ENCODE peak calls at places on chromosomes 16 and 17, in six cellular contexts. One of them, this sample, is unnamed.

GRCh38 chr17:61583242-61583641 is 7.8 kb downstream of the NACA2 start:
- DNase-seq in activated CD8-positive, alpha-beta memory T cell treated with anti-CD3 and anti-CD28 coated beads for 24 hours: no peak
- DNase-seq in H1: no peak
- DNase-seq in anterior cingulate cortex: no peak
- DNase-seq in stimulated activated CD8-positive, alpha-beta memory T cell treated with anti-CD3 and anti-CD28 coated beads, Interleukin-15, amount 100 ng/mL, for 24 hours: no peak
- DNase-seq in GM12892: no peak
- DNase-seq in this sample: peak

GRCh38 chr16:66714659-66715307 is 18.2 kb upstream of the CMTM4 start:
- DNase-seq in activated CD8-positive, alpha-beta memory T cell treated with anti-CD3 and anti-CD28 coated beads for 24 hours: no peak
- DNase-seq in anterior cingulate cortex: no peak
- DNase-seq in stimulated activated CD8-positive, alpha-beta memory T cell treated with anti-CD3 and anti-CD28 coated beads, Interleukin-15, amount 100 ng/mL, for 24 hours: no peak
- DNase-seq in H1: no peak
- DNase-seq in GM12892: no peak
- DNase-seq in this sample: peak

GRCh38 chr17:66691644-66692500 is 143.0 kb upstream of the CACNG5 start:
- DNase-seq in activated CD8-positive, alpha-beta memory T cell treated with anti-CD3 and anti-CD28 coated beads for 24 hours: no peak
- DNase-seq in stimulated activated CD8-positive, alpha-beta memory T cell treated with anti-CD3 and anti-CD28 coated beads, Interleukin-15, amount 100 ng/mL, for 24 hours: no peak
- DNase-seq in H1: no peak
- DNase-seq in GM12892: no peak
- DNase-seq in anterior cingulate cortex: no peak
- DNase-seq in this sample: peak

GRCh38 chr17:75412455-75413317 is 7.2 kb upstream of the GRB2 start:
- DNase-seq in stimulated activated CD8-positive, alpha-beta memory T cell treated with anti-CD3 and anti-CD28 coated beads, Interleukin-15, amount 100 ng/mL, for 24 hours: no peak
- DNase-seq in anterior cingulate cortex: peak
- DNase-seq in H1: peak
- DNase-seq in activated CD8-positive, alpha-beta memory T cell treated with anti-CD3 and anti-CD28 coated beads for 24 hours: peak
- DNase-seq in GM12892: peak
- DNase-seq in this sample: peak

GRCh38 chr17:47778184-47778635 is 43.4 kb downstream of the OSBPL7 start:
- DNase-seq in activated CD8-positive, alpha-beta memory T cell treated with anti-CD3 and anti-CD28 coated beads for 24 hours: no peak
- DNase-seq in H1: no peak
- DNase-seq in stimulated activated CD8-positive, alpha-beta memory T cell treated with anti-CD3 and anti-CD28 coated beads, Interleukin-15, amount 100 ng/mL, for 24 hours: no peak
- DNase-seq in GM12892: no peak
- DNase-seq in anterior cingulate cortex: no peak
- DNase-seq in this sample: no peak

GRCh38 chr16:28326881-28327610 is 34.7 kb downstream of the SBK1 start:
- DNase-seq in stimulated activated CD8-positive, alpha-beta memory T cell treated with anti-CD3 and anti-CD28 coated beads, Interleukin-15, amount 100 ng/mL, for 24 hours: peak
- DNase-seq in activated CD8-positive, alpha-beta memory T cell treated with anti-CD3 and anti-CD28 coated beads for 24 hours: peak
- DNase-seq in H1: peak
- DNase-seq in anterior cingulate cortex: no peak
- DNase-seq in GM12892: peak
- DNase-seq in this sample: peak

GRCh38 chr16:50547944-50548658 is at the start of gene NKD1:
- DNase-seq in activated CD8-positive, alpha-beta memory T cell treated with anti-CD3 and anti-CD28 coated beads for 24 hours: peak
- DNase-seq in H1: peak
- DNase-seq in GM12892: peak
- DNase-seq in stimulated activated CD8-positive, alpha-beta memory T cell treated with anti-CD3 and anti-CD28 coated beads, Interleukin-15, amount 100 ng/mL, for 24 hours: peak
- DNase-seq in anterior cingulate cortex: peak
- DNase-seq in this sample: peak

GRCh38 chr16:17396762-17397498 is 73.8 kb downstream of the XYLT1 start:
- DNase-seq in GM12892: no peak
- DNase-seq in stimulated activated CD8-positive, alpha-beta memory T cell treated with anti-CD3 and anti-CD28 coated beads, Interleukin-15, amount 100 ng/mL, for 24 hours: no peak
- DNase-seq in H1: no peak
- DNase-seq in activated CD8-positive, alpha-beta memory T cell treated with anti-CD3 and anti-CD28 coated beads for 24 hours: no peak
- DNase-seq in anterior cingulate cortex: no peak
- DNase-seq in this sample: no peak

GRCh38 chr16:22372882-22373661 is 1.3 kb downstream of the CDR2 start:
- DNase-seq in activated CD8-positive, alpha-beta memory T cell treated with anti-CD3 and anti-CD28 coated beads for 24 hours: no peak
- DNase-seq in H1: no peak
- DNase-seq in anterior cingulate cortex: no peak
- DNase-seq in GM12892: no peak
- DNase-seq in stimulated activated CD8-positive, alpha-beta memory T cell treated with anti-CD3 and anti-CD28 coated beads, Interleukin-15, amount 100 ng/mL, for 24 hours: no peak
- DNase-seq in this sample: peak